ENCODE peak calls at places on chromosomes 12 and 14, in six cellular contexts. T, Q, K, U, H and M are unnamed samples.

GRCh38 chr12:132561784-132562156 is 48.6 kb downstream of the LRCOL1 start:
- DNase-seq in U (no peak), K (no peak), T (no peak), H (no peak), Q (no peak), M (no peak)

GRCh38 chr12:98409543-98409942 is 105.8 kb upstream of the TMPO start:
- DNase-seq in K (no peak), Q (no peak), U (no peak), T (no peak), H (no peak), M (no peak)

GRCh38 chr12:89708793-89709156 is at the start of gene ATP2B1:
- DNase-seq in T (peak), K (peak), Q (peak), U (peak), H (peak), M (no peak)

GRCh38 chr14:52400846-52401245 is 86.7 kb downstream of the PTGER2 start:
- DNase-seq in U (no peak), Q (no peak), K (no peak), H (no peak), T (no peak), M (no peak)

GRCh38 chr12:113064395-113065125 is 8.0 kb downstream of the DTX1 start:
- DNase-seq in T (no peak), U (no peak), H (no peak), K (no peak), Q (no peak), M (no peak)

GRCh38 chr14:50736932-50737419 is 68.9 kb upstream of the SAV1 start:
- DNase-seq in K (peak), U (no peak), Q (no peak), H (no peak), T (no peak), M (no peak)

GRCh38 chr14:21498540-21499526 is 12.3 kb downstream of the METTL3 start:
- DNase-seq in Q (no peak), K (no peak), U (no peak), H (peak), T (no peak), M (peak)

GRCh38 chr14:92154283-92154942 is 32.6 kb downstream of the CPSF2 start:
- DNase-seq in Q (no peak), U (no peak), T (no peak), H (peak), K (no peak), M (no peak)

GRCh38 chr12:113214938-113215400 is 6.3 kb upstream of the TPCN1 start:
- DNase-seq in U (no peak), Q (no peak), T (no peak), K (peak), H (peak), M (peak)

GRCh38 chr14:31411218-31411727 is 9.1 kb downstream of the HEATR5A start:
- DNase-seq in H (peak), Q (no peak), T (no peak), U (no peak), K (no peak), M (no peak)

GRCh38 chr12:48336564-48336963 is 14.2 kb downstream of the ZNF641 start:
- DNase-seq in Q (no peak), K (no peak), H (no peak), U (no peak), T (no peak), M (no peak)

GRCh38 chr12:50201987-50202521 is 34.9 kb upstream of the CERS5 start:
- DNase-seq in Q (no peak), U (no peak), T (no peak), H (peak), K (peak), M (no peak)

GRCh38 chr14:39169541-39169900 is 612 bp downstream of the TRAPPC6B start:
- DNase-seq in U (no peak), T (no peak), K (peak), Q (no peak), H (no peak), M (no peak)

GRCh38 chr12:51592034-51592705 is 1.1 kb downstream of the SCN8A start:
- DNase-seq in H (peak), Q (no peak), K (no peak), U (no peak), T (no peak), M (no peak)

GRCh38 chr12:5588231-5588995 is 156.5 kb downstream of the NTF3 start:
- DNase-seq in U (no peak), T (no peak), Q (no peak), K (no peak), H (peak), M (no peak)

GRCh38 chr14:31419179-31420012 is 954 bp downstream of the HEATR5A start:
- DNase-seq in T (no peak), K (no peak), Q (no peak), U (no peak), H (peak), M (no peak)

GRCh38 chr12:46266869-46267617 is 1.8 kb downstream of the SLC38A1 start:
- DNase-seq in T (peak), H (peak), Q (no peak), K (peak), U (peak), M (no peak)

GRCh38 chr12:123960029-123960428 is 12.6 kb downstream of the CCDC92 start:
- DNase-seq in H (no peak), T (no peak), U (no peak), K (no peak), Q (no peak), M (no peak)

GRCh38 chr14:36647827-36648753 is 13.6 kb upstream of the PAX9 start:
- DNase-seq in K (peak), T (no peak), Q (no peak), U (no peak), H (peak), M (no peak)
- H3K4me3 ChIP-seq in K (peak), T (peak), Q (peak), U (no peak), H (peak), M (peak)

GRCh38 chr14:85190251-85190650 is 339.7 kb upstream of the FLRT2 start:
- DNase-seq in H (no peak), Q (no peak), T (no peak), K (no peak), U (no peak), M (no peak)

GRCh38 chr14:85191986-85192385 is 338.0 kb upstream of the FLRT2 start:
- DNase-seq in Q (no peak), K (no peak), U (no peak), T (no peak), H (no peak), M (no peak)

GRCh38 chr14:85197976-85198375 is 332.0 kb upstream of the FLRT2 start:
- DNase-seq in H (no peak), Q (no peak), K (no peak), U (no peak), T (no peak), M (no peak)

DNA sequence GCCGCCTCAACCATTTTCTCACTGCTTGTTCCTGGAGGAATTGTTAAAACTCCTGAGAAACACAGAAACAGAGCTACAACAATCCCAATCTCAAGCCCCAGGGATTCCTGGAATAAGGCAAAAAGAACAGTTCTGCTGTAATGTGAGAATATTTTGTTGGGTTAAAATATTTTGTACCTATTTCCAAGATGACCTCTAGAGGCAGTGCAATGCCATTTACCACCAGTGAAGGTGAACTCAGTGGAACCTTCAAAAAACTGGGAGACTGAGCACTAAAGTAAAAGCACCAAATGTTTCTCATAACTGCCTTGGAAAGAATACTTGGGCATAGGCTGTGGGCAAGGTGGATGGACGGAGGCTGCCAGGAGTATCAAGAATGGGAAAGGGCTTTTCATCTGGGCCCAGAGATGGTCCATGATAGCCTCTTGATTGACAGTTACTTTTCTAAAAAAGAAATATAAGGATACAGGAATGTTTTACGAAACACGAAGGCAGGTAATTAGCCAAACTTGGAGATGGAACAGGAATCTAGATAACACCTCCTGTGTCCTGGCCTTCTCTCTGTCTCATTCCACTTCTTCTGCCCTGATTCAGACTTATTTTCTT is 334.0 kb upstream of the FLRT2 start:
- DNase-seq in H (peak), K (no peak), T (no peak), Q (no peak), U (no peak), M (no peak)
- TF ChIP-seq CTCF in H (peak), K (no peak), T (peak), Q (peak), U (no peak), M (peak)

GRCh38 chr12:25808604-25809003 is 149.9 kb upstream of the RASSF8 start:
- DNase-seq in Q (no peak), U (no peak), K (no peak), T (no peak), H (no peak), M (no peak)
- H3K4me3 ChIP-seq in Q (no peak), U (no peak), K (no peak), T (no peak), H (no peak), M (no peak)

GRCh38 chr12:83432176-83432719 is 745.5 kb downstream of the TMTC2 start:
- DNase-seq in U (no peak), H (no peak), Q (no peak), K (no peak), T (no peak), M (no peak)

GRCh38 chr12:83434600-83434999 is 747.9 kb downstream of the TMTC2 start:
- DNase-seq in K (no peak), T (no peak), U (no peak), Q (no peak), H (no peak), M (no peak)
- TF ChIP-seq CTCF in K (no peak), T (no peak), U (no peak), Q (no peak), H (no peak), M (no peak)

DNA sequence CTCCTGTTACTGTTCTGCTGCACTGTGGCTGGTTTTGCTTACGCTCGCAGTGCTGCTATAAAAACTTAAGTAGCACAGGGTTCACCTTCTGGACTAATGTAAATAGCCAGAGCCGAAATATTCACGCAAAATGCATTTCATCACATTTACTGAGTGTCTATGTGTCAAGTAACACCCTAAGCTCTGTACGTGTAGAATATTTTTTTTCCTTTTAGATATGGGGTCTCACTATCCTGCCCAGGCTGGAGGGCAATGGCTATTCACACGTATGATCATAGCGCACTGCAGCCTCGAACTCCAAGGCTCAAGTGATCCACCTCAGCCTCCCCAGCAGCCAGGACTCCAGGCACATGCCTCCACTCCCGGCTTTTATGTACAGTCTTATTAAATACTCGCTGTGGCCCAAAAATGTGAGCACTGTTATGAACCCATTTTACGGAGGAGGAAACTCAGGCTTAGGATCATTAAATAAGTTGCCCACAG is 60.8 kb upstream of the RIMBP2 start:
- DNase-seq in K (no peak), H (no peak), Q (no peak), T (no peak), U (no peak), M (no peak)
- H3K4me3 ChIP-seq in K (no peak), H (no peak), Q (peak), T (no peak), U (peak), M (peak)

GRCh38 chr12:127928615-127929014 is 338.4 kb upstream of the TMEM132C start:
- DNase-seq in K (no peak), T (no peak), U (no peak), H (no peak), Q (no peak), M (no peak)

GRCh38 chr12:127928178-127928577 is 338.8 kb upstream of the TMEM132C start:
- DNase-seq in U (no peak), T (no peak), Q (no peak), H (no peak), K (no peak), M (no peak)

GRCh38 chr12:127929172-127929571 is 337.8 kb upstream of the TMEM132C start:
- DNase-seq in Q (no peak), U (no peak), T (no peak), H (no peak), K (no peak), M (no peak)

GRCh38 chr12:127923501-127923900 is 343.5 kb upstream of the TMEM132C start:
- DNase-seq in U (no peak), K (no peak), H (no peak), T (no peak), Q (no peak), M (no peak)

GRCh38 chr12:127926004-127926403 is 341.0 kb upstream of the TMEM132C start:
- DNase-seq in U (no peak), T (no peak), Q (no peak), H (no peak), K (peak), M (no peak)
- TF ChIP-seq CTCF in U (no peak), T (peak), Q (peak), H (no peak), K (peak), M (no peak)

GRCh38 chr14:98551028-98551427 is 721.0 kb downstream of the BCL11B start:
- DNase-seq in U (no peak), Q (no peak), H (no peak), T (no peak), K (no peak), M (no peak)
- H3K4me3 ChIP-seq in U (no peak), Q (no peak), H (no peak), T (no peak), K (no peak), M (no peak)